ENCODE peak calls at places on chromosomes 16 and 17, in nine cellular contexts. J, B, S, K, G, W, R, U and T are unnamed samples.

GRCh38 chr16:19085679-19086200 is 18.3 kb downstream of the COQ7 start:
- DNase-seq in J (no peak), B (no peak), S (no peak), K (peak; percentile 25), G (no peak), W (peak; percentile 64), R (peak; percentile 55), U (no peak), T (no peak)

GRCh38 chr16:86577314-86577971 is 906 bp upstream of the FOXL1 start:
- DNase-seq in J (no peak), B (no peak), S (no peak), K (no peak), G (no peak), W (no peak), R (no peak), U (peak; percentile 96), T (no peak)

GRCh38 chr17:13212861-13213260 is 195.0 kb upstream of the ELAC2 start:
- DNase-seq in J (no peak), B (no peak), S (no peak), K (no peak), G (no peak), W (no peak), R (no peak), U (no peak), T (no peak)

GRCh38 chr17:9615486-9615885 is 29.8 kb upstream of the USP43 start:
- DNase-seq in J (no peak), B (no peak), S (no peak), K (no peak), G (no peak), W (no peak), R (no peak), U (no peak), T (no peak)

GRCh38 chr17:64661981-64662773 is at the start of gene SMURF2:
- DNase-seq in J (peak; percentile 78), B (peak; percentile 77), S (peak; percentile 69), K (peak; percentile 59), G (peak; percentile 85), W (peak; percentile 85), R (peak; percentile 85), U (peak; percentile 61), T (peak; percentile 70)

GRCh38 chr17:19281161-19281560 is 44.0 kb downstream of the EPN2 start:
- DNase-seq in J (no peak), B (no peak), S (no peak), K (peak; percentile 42), G (no peak), W (no peak), R (no peak), U (no peak), T (no peak)

GRCh38 chr17:70295732-70296131 is 126.4 kb downstream of the KCNJ2 start:
- DNase-seq in J (no peak), B (no peak), S (no peak), K (no peak), G (no peak), W (no peak), R (no peak), U (no peak), T (no peak)

GRCh38 chr17:31490991-31491793 is 99.7 kb downstream of the RAB11FIP4 start:
- DNase-seq in J (no peak), B (no peak), S (no peak), K (no peak), G (no peak), W (peak; percentile 57), R (no peak), U (no peak), T (no peak)

GRCh38 chr17:71412803-71413202 is 708.0 kb upstream of the SOX9 start:
- DNase-seq in J (no peak), B (no peak), S (no peak), K (no peak), G (no peak), W (no peak), R (no peak), U (peak; percentile 99), T (no peak)

GRCh38 chr16:17354121-17354750 is 116.5 kb downstream of the XYLT1 start:
- DNase-seq in J (no peak), B (no peak), S (no peak), K (no peak), G (no peak), W (no peak), R (no peak), U (no peak), T (no peak)

GRCh38 chr16:22369221-22369811 is 5.1 kb downstream of the CDR2 start:
- DNase-seq in J (no peak), B (no peak), S (no peak), K (no peak), G (no peak), W (no peak), R (no peak), U (peak; percentile 79), T (no peak)

GRCh38 chr17:50153650-50154575 is 3.4 kb upstream of the PPP1R9B start:
- DNase-seq in J (peak; percentile 77), B (no peak), S (no peak), K (no peak), G (peak; percentile 47), W (no peak), R (no peak), U (no peak), T (peak; percentile 60)

GRCh38 chr17:65039349-65039988 is 17.1 kb downstream of the GNA13 start:
- DNase-seq in J (no peak), B (no peak), S (no peak), K (no peak), G (no peak), W (no peak), R (no peak), U (no peak), T (no peak)

GRCh38 chr16:1379863-1380174 is 28.1 kb downstream of the GNPTG start:
- DNase-seq in J (no peak), B (no peak), S (no peak), K (no peak), G (no peak), W (no peak), R (no peak), U (no peak), T (no peak)
- H3K9me3 ChIP-seq in J (no peaks in the 10 kb centered on the region), B (no peaks in the 10 kb centered on the region), S (no peaks in the 10 kb centered on the region), K (no peaks in the 10 kb centered on the region), G (no peaks in the 10 kb centered on the region), W (no peaks in the 10 kb centered on the region), R (no peaks in the 10 kb centered on the region), U (no peaks in the 10 kb centered on the region), T (no peaks in the 10 kb centered on the region)

DNA sequence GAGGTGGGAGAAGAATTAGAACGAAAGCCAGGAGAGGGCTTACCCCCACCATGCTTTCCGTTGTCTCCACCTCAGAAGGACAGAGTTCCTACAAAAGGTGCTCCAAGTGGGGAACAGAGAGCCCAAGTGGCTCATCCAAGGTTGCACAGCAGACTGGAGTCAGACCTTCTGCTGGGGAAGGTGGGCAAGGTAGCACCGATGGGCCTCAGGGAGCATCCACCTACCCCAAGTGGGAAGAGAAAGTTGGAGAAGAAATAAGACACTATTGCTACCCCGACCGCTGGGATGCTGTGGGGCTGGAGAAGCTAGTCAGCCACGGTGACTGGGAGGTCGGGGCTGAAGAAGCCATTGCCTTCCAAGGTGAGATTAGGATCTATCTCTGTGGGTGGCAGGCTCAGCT is 21.5 kb downstream of the UNC119 start:
- DNase-seq in J (no peak), B (no peak), S (no peak), K (no peak), G (no peak), W (no peak), R (no peak), U (no peak), T (no peak)
- H3K27me3 ChIP-seq in J (no peaks in the 10 kb centered on the region), B (no peaks in the 10 kb centered on the region), S (no peaks in the 10 kb centered on the region), K (no peaks in the 10 kb centered on the region), G (no peaks in the 10 kb centered on the region), W (no peaks in the 10 kb centered on the region), R (no peaks in the 10 kb centered on the region), U (peaks cover 14% of the 10 kb centered on the region), T (no peaks in the 10 kb centered on the region)

GRCh38 chr16:10776280-10776679 is 32.6 kb downstream of the NUBP1 start:
- DNase-seq in J (no peak), B (no peak), S (no peak), K (no peak), G (no peak), W (no peak), R (no peak), U (no peak), T (no peak)

GRCh38 chr16:10777356-10777755 is 33.7 kb downstream of the NUBP1 start:
- DNase-seq in J (no peak), B (no peak), S (no peak), K (no peak), G (no peak), W (no peak), R (no peak), U (no peak), T (no peak)

GRCh38 chr16:10782628-10783027 is 36.0 kb downstream of the TVP23A start:
- DNase-seq in J (no peak), B (no peak), S (no peak), K (no peak), G (no peak), W (peak; percentile 20), R (no peak), U (no peak), T (no peak)

GRCh38 chr16:10780628-10781027 is 37.0 kb downstream of the NUBP1 start:
- DNase-seq in J (no peak), B (no peak), S (no peak), K (no peak), G (no peak), W (no peak), R (no peak), U (no peak), T (no peak)
- TF ChIP-seq POLR2A in J (no peak), B (no peak), S (no peak), K (no peak), G (no peak), W (no peak), R (no peak), U (no peak), T (no peak)

GRCh38 chr16:10387378-10387681 is 1.5 kb downstream of the ATF7IP2 start:
- DNase-seq in J (no peak), B (no peak), S (no peak), K (no peak), G (no peak), W (no peak), R (no peak), U (no peak), T (no peak)

GRCh38 chr16:10386517-10387377 is 886 bp downstream of the ATF7IP2 start:
- DNase-seq in J (no peak), B (no peak), S (no peak), K (no peak), G (no peak), W (no peak), R (no peak), U (peak; percentile 2), T (no peak)

GRCh38 chr16:10390330-10390729 is 4.5 kb downstream of the ATF7IP2 start:
- DNase-seq in J (no peak), B (no peak), S (no peak), K (no peak), G (no peak), W (no peak), R (no peak), U (no peak), T (no peak)

GRCh38 chr16:10390867-10391266 is 5.0 kb downstream of the ATF7IP2 start:
- DNase-seq in J (no peak), B (no peak), S (no peak), K (no peak), G (no peak), W (no peak), R (no peak), U (no peak), T (no peak)

DNA sequence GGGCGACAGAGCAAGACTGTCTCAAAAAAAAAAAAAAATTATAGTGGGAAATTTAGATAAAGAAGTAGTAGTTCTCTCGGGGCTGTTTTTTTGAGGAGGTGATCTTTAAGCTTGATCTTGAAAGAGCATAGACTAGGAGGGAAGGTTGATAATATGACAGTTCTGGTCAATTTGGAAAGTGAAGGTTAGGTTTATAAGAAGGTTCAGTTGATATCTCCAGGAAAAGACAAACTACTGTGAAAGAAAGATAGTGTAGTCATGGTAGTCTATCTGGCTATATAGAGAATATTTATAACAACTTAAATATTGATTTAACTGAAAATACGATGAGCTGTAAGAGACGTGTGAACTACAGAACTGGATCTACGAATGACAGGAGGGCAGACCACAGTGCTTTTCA is 3.1 kb downstream of the ATF7IP2 start:
- DNase-seq in J (no peak), B (no peak), S (no peak), K (no peak), G (no peak), W (no peak), R (no peak), U (no peak), T (no peak)
- H3K9me3 ChIP-seq in J (no peaks in the 10 kb centered on the region), B (no peaks in the 10 kb centered on the region), S (no peaks in the 10 kb centered on the region), K (no peaks in the 10 kb centered on the region), G (no peaks in the 10 kb centered on the region), W (no peaks in the 10 kb centered on the region), R (no peaks in the 10 kb centered on the region), U (peaks cover 2% of the 10 kb centered on the region), T (no peaks in the 10 kb centered on the region)